ENCODE peak calls at places on chromosomes 6 and 20, in nine cellular contexts. L, H, Q, V, E, U, O, Y and R are unnamed samples.

GRCh38 chr6:44052419-44053011 is 74.7 kb downstream of the MRPL14 start:
- DNase-seq in L (no peak), H (peak; percentile 81), Q (peak; percentile 72), V (no peak), E (no peak), U (no peak), O (peak; percentile 57), Y (no peak), R (no peak)

GRCh38 chr20:1296117-1296610 is 30.1 kb downstream of the SNPH start:
- DNase-seq in L (no peak), H (no peak), Q (no peak), V (no peak), E (no peak), U (no peak), O (no peak), Y (no peak), R (no peak)

GRCh38 chr6:12298017-12298958 is 8.1 kb downstream of the EDN1 start:
- DNase-seq in L (no peak), H (no peak), Q (no peak), V (no peak), E (no peak), U (no peak), O (no peak), Y (no peak), R (no peak)

GRCh38 chr6:53168516-53169257 is 20.0 kb upstream of the GCM1 start:
- DNase-seq in L (no peak), H (peak; percentile 71), Q (no peak), V (no peak), E (no peak), U (no peak), O (peak; percentile 90), Y (no peak), R (no peak)

GRCh38 chr6:107075951-107076381 is 39.3 kb downstream of the BEND3 start:
- DNase-seq in L (no peak), H (peak; percentile 77), Q (no peak), V (no peak), E (no peak), U (no peak), O (peak; percentile 46), Y (no peak), R (peak; percentile 22)

GRCh38 chr6:161641175-161641574 is 367.3 kb upstream of the AGPAT4 start:
- DNase-seq in L (no peak), H (no peak), Q (no peak), V (no peak), E (no peak), U (no peak), O (no peak), Y (no peak), R (no peak)

GRCh38 chr6:6856538-6857523 is 250.9 kb upstream of the RREB1 start:
- DNase-seq in L (peak; percentile 70), H (peak; percentile 63), Q (peak; percentile 71), V (no peak), E (peak; percentile 88), U (peak; percentile 72), O (no peak), Y (no peak), R (no peak)

GRCh38 chr20:48066256-48066655 is 281.0 kb upstream of the SULF2 start:
- DNase-seq in L (no peak), H (peak; percentile 26), Q (no peak), V (no peak), E (no peak), U (no peak), O (peak; percentile 78), Y (no peak), R (no peak)

GRCh38 chr20:15232243-15232642 is 894.8 kb upstream of the FLRT3 start:
- DNase-seq in L (no peak), H (no peak), Q (no peak), V (no peak), E (no peak), U (no peak), O (no peak), Y (no peak), R (no peak)

GRCh38 chr6:25342784-25343183 is 63.6 kb downstream of the CARMIL1 start:
- DNase-seq in L (no peak), H (peak; percentile 71), Q (no peak), V (no peak), E (no peak), U (no peak), O (peak; percentile 23), Y (no peak), R (no peak)

GRCh38 chr6:37585523-37585905 is 85.8 kb upstream of the CCDC167 start:
- DNase-seq in L (no peak), H (peak; percentile 43), Q (no peak), V (no peak), E (no peak), U (no peak), O (peak; percentile 34), Y (no peak), R (no peak)

GRCh38 chr6:7087066-7087465 is 20.7 kb upstream of the RREB1 start:
- DNase-seq in L (no peak), H (peak; percentile 64), Q (no peak), V (no peak), E (no peak), U (no peak), O (peak; percentile 25), Y (no peak), R (no peak)

GRCh38 chr6:80289727-80290126 is 183.3 kb downstream of the BCKDHB start:
- DNase-seq in L (no peak), H (no peak), Q (no peak), V (no peak), E (no peak), U (no peak), O (no peak), Y (no peak), R (no peak)

GRCh38 chr6:94045473-94045872 is 626.1 kb upstream of the EPHA7 start:
- DNase-seq in L (no peak), H (no peak), Q (no peak), V (no peak), E (no peak), U (no peak), O (no peak), Y (no peak), R (no peak)

GRCh38 chr6:100904316-100904715 is 23.2 kb upstream of the ASCC3 start:
- DNase-seq in L (no peak), H (no peak), Q (no peak), V (no peak), E (no peak), U (no peak), O (no peak), Y (no peak), R (no peak)

GRCh38 chr6:170222498-170223471 is 68.1 kb downstream of the DLL1 start:
- DNase-seq in L (peak; percentile 7), H (no peak), Q (no peak), V (peak; percentile 7), E (no peak), U (no peak), O (peak; percentile 65), Y (no peak), R (no peak)

GRCh38 chr6:87289571-87289970 is 32.8 kb upstream of the SMIM8 start:
- DNase-seq in L (no peak), H (no peak), Q (no peak), V (no peak), E (no peak), U (no peak), O (no peak), Y (no peak), R (no peak)

GRCh38 chr20:19099586-19100555 is 112.6 kb upstream of the SLC24A3 start:
- DNase-seq in L (no peak), H (no peak), Q (no peak), V (no peak), E (no peak), U (peak; percentile 11), O (no peak), Y (no peak), R (no peak)

GRCh38 chr20:34362502-34363061 is 491 bp upstream of the ITCH start:
- DNase-seq in L (no peak), H (no peak), Q (no peak), V (peak; percentile 32), E (no peak), U (no peak), O (no peak), Y (no peak), R (peak; percentile 31)

GRCh38 chr6:33840064-33840926 is 36.5 kb upstream of the MLN start:
- DNase-seq in L (peak; percentile 41), H (peak; percentile 99), Q (peak; percentile 24), V (no peak), E (no peak), U (peak; percentile 69), O (peak; percentile 95), Y (no peak), R (peak; percentile 84)

DNA sequence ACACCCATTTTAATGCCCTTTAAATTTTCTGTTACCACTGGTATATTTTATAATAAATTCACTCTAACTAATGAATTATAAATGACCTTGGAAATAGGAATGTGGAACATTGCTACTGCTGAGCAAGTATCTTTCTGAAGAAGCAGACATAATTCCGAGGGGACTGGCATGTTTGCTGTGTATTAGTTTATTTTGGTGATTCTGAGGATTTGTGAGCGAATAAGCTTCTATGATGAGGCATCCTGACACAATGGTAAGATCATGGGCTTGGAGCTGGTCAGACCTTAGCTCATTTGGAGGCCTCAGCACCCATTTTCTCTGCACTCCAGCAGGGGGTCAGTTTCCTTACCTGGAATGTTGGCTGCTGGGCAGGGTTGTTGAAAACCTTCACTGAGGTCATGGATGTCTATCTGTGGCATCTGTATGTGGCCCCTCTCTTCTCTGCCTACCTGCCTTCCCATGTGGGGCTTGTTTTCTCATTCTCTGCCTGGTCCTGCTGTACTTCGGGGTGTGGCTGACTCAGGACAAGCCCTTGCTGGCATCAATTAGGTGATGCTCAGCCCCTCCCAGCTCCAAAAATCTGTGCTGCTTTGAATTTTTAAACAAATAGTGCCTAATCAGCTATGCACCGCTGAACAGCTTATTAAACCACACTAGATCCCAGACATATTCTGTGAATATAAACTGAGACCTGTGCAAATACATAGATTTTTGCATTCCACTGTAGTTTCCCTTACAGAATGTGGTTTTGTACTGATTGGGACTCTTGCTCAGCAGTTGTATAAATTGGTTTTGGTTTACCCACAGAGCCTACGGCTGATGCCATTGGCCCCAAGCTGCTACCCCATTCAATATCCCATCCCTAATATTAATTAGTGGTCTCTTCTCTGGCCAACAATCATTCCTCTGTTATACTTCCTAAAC is 10.7 kb downstream of the ARID1B start:
- DNase-seq in L (no peak), H (peak; percentile 37), Q (no peak), V (no peak), E (no peak), U (no peak), O (peak; percentile 22), Y (no peak), R (no peak)
- H3K27ac ChIP-seq in L (no peak overlapping the region), H (no peak overlapping the region), Q (no peak overlapping the region), V (no peak overlapping the region), E (no peak overlapping the region), U (no peak overlapping the region), O (no peak overlapping the region), Y (no peak overlapping the region), R (no peak overlapping the region)

GRCh38 chr20:25058797-25059486 is 1.0 kb upstream of the ACSS1 start:
- DNase-seq in L (peak; percentile 63), H (peak; percentile 30), Q (no peak), V (peak; percentile 45), E (no peak), U (peak; percentile 16), O (no peak), Y (no peak), R (peak; percentile 69)
- H3K4me1 ChIP-seq in L (peaks cover 44% of the 10 kb centered on the region), H (peaks cover 12% of the 10 kb centered on the region), Q (peaks cover 33% of the 10 kb centered on the region), V (peaks cover 32% of the 10 kb centered on the region), E (peaks cover 22% of the 10 kb centered on the region), U (peaks cover 43% of the 10 kb centered on the region), O (peaks cover 6% of the 10 kb centered on the region), Y (peaks cover 73% of the 10 kb centered on the region), R (peaks cover 7% of the 10 kb centered on the region)

GRCh38 chr6:90989763-90990162 is 402.9 kb upstream of the MAP3K7 start:
- DNase-seq in L (no peak), H (no peak), Q (no peak), V (no peak), E (no peak), U (no peak), O (no peak), Y (no peak), R (no peak)
- H3K27ac ChIP-seq in L (no peak overlapping the region), H (no peak overlapping the region), Q (no peak overlapping the region), V (no peak overlapping the region), E (no peak overlapping the region), U (no peak overlapping the region), O (no peak overlapping the region), Y (no peak overlapping the region), R (no peak overlapping the region)

GRCh38 chr20:32509639-32510066 is 75.5 kb downstream of the NOL4L start:
- DNase-seq in L (no peak), H (no peak), Q (no peak), V (no peak), E (no peak), U (no peak), O (no peak), Y (no peak), R (peak; percentile 54)
- H3K4me1 ChIP-seq in L (peaks cover 19% of the 10 kb centered on the region), H (no peaks in the 10 kb centered on the region), Q (no peaks in the 10 kb centered on the region), V (no peaks in the 10 kb centered on the region), E (peaks cover 13% of the 10 kb centered on the region), U (peaks cover 8% of the 10 kb centered on the region), O (no peaks in the 10 kb centered on the region), Y (peaks cover 18% of the 10 kb centered on the region), R (peaks cover 21% of the 10 kb centered on the region)